ENCODE peak calls at places on chromosome 22, in seven cellular contexts. J, H, A, W, S, P and G are unnamed samples.

GRCh38 chr22:27651486-27651885 is 150.1 kb downstream of the MN1 start:
- DNase-seq in W (no peak), H (no peak), A (no peak), S (no peak), P (no peak), J (no peak), G (no peak)

GRCh38 chr22:28989035-28989464 is 72.6 kb downstream of the C22orf31 start:
- DNase-seq in W (peak), A (no peak), S (no peak), P (peak), J (no peak), H (no peak), G (no peak)

GRCh38 chr22:32203181-32204105 is 1.4 kb downstream of the RFPL2 start:
- DNase-seq in W (no peak), J (no peak), S (no peak), A (no peak), P (no peak), H (no peak), G (no peak)

GRCh38 chr22:32564170-32565001 is 89.8 kb downstream of the FBXO7 start:
- DNase-seq in P (peak), A (no peak), W (no peak), S (peak), J (no peak), H (no peak), G (no peak)

GRCh38 chr22:49878206-49878605 is 24.6 kb downstream of the ZBED4 start:
- DNase-seq in H (no peak), P (no peak), S (no peak), W (no peak), J (no peak), A (no peak), G (no peak)

GRCh38 chr22:47195676-47196492 is 433.4 kb downstream of the TBC1D22A start:
- DNase-seq in W (peak), S (no peak), J (peak), H (no peak), P (peak), A (no peak), G (no peak)

GRCh38 chr22:35777335-35777975 is 59.8 kb downstream of the APOL5 start:
- DNase-seq in J (no peak), H (peak), P (peak), W (no peak), S (peak), A (no peak), G (peak)

GRCh38 chr22:28207281-28208030 is 288.4 kb upstream of the PITPNB start:
- DNase-seq in S (no peak), P (peak), A (no peak), W (no peak), J (no peak), H (no peak), G (no peak)

GRCh38 chr22:29574762-29575450 is 6.0 kb downstream of the NIPSNAP1 start:
- DNase-seq in H (no peak), S (no peak), A (no peak), P (no peak), J (no peak), W (no peak), G (no peak)

GRCh38 chr22:42986115-42986514 is 28.8 kb downstream of the PACSIN2 start:
- DNase-seq in S (no peak), W (no peak), J (no peak), A (no peak), P (no peak), H (no peak), G (no peak)

GRCh38 chr22:42985541-42985925 is 29.4 kb downstream of the PACSIN2 start:
- DNase-seq in A (no peak), J (no peak), H (no peak), P (no peak), W (no peak), S (no peak), G (no peak)

GRCh38 chr22:42984814-42985540 is 30.0 kb downstream of the PACSIN2 start:
- DNase-seq in A (no peak), S (no peak), W (no peak), J (no peak), P (no peak), H (no peak), G (no peak)

GRCh38 chr22:42984397-42984796 is 30.6 kb downstream of the PACSIN2 start:
- DNase-seq in S (no peak), A (no peak), J (no peak), W (no peak), P (no peak), H (no peak), G (no peak)

DNA sequence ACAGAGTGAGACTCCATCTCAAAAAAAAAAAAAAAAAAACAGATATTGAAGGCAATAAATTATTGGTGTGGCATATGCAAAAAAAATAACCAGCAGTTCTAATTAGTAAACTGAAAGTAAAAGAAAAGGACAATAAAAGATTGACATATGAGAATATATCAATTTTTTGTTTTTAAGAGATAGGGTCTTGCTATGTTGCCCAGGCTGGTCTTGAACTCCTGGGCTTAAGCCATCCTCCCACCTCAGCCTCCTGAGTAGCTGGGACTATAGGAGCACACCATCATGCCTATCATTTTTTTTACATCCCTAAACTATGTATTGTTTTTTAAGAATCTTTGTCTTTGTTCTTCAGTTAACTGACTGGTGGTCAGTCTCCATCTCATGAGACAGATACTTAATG is 31.5 kb downstream of the PACSIN2 start:
- DNase-seq in W (no peak), J (no peak), S (no peak), A (no peak), H (no peak), P (no peak), G (no peak)
- H3K4me3 ChIP-seq in W (no peak), J (no peak), S (no peak), A (no peak), H (no peak), P (no peak), G (no peak)

GRCh38 chr22:45832959-45833580 is 143.9 kb downstream of the WNT7B start:
- DNase-seq in P (no peak), J (no peak), W (no peak), S (no peak), H (no peak), A (no peak), G (no peak)

GRCh38 chr22:45833613-45834012 is 143.3 kb downstream of the WNT7B start:
- DNase-seq in P (no peak), S (no peak), H (no peak), A (no peak), J (no peak), W (no peak), G (no peak)

GRCh38 chr22:45832180-45832579 is 144.8 kb downstream of the WNT7B start:
- DNase-seq in W (no peak), A (no peak), S (no peak), J (no peak), H (no peak), P (no peak), G (no peak)

GRCh38 chr22:45830531-45831245 is 146.3 kb downstream of the WNT7B start:
- DNase-seq in A (no peak), J (no peak), H (no peak), P (peak), S (peak), W (no peak), G (no peak)

GRCh38 chr22:45831394-45831793 is 145.6 kb downstream of the WNT7B start:
- DNase-seq in J (no peak), S (peak), H (no peak), P (peak), W (no peak), A (no peak), G (no peak)
- TF ChIP-seq CTCF in J (peak), S (peak), H (peak), P (peak), W (no peak), A (no peak), G (peak)

GRCh38 chr22:25453058-25453457 is 111.4 kb upstream of the GRK3 start:
- DNase-seq in P (no peak), A (no peak), W (no peak), H (no peak), J (no peak), S (no peak), G (no peak)

GRCh38 chr22:25452116-25452700 is 112.3 kb upstream of the GRK3 start:
- DNase-seq in H (no peak), S (no peak), A (no peak), W (no peak), J (no peak), P (peak), G (no peak)

GRCh38 chr22:25449781-25450317 is 114.6 kb upstream of the GRK3 start:
- DNase-seq in W (no peak), H (no peak), S (no peak), J (no peak), P (no peak), A (no peak), G (no peak)

GRCh38 chr22:25453557-25453956 is 110.9 kb upstream of the GRK3 start:
- DNase-seq in J (no peak), W (no peak), A (no peak), P (no peak), S (no peak), H (no peak), G (no peak)

GRCh38 chr22:25451480-25452114 is 112.9 kb upstream of the GRK3 start:
- DNase-seq in A (no peak), H (no peak), S (no peak), W (no peak), P (peak), J (no peak), G (no peak)
- H3K4me3 ChIP-seq in A (peak), H (no peak), S (no peak), W (no peak), P (no peak), J (no peak), G (no peak)

GRCh38 chr22:20774882-20775281 is 969 bp downstream of the SERPIND1 start:
- DNase-seq in A (no peak), P (no peak), H (no peak), W (no peak), S (no peak), J (no peak), G (no peak)

GRCh38 chr22:20773793-20774212 is at the start of gene SERPIND1:
- DNase-seq in J (no peak), P (no peak), W (no peak), H (no peak), A (no peak), S (no peak), G (no peak)

GRCh38 chr22:20776624-20777405 is 2.9 kb downstream of the SERPIND1 start:
- DNase-seq in W (no peak), J (no peak), A (no peak), H (no peak), S (no peak), P (no peak), G (no peak)

GRCh38 chr22:20775342-20775895 is 1.5 kb downstream of the SERPIND1 start:
- DNase-seq in P (no peak), W (no peak), J (no peak), S (no peak), A (no peak), H (no peak), G (no peak)

DNA sequence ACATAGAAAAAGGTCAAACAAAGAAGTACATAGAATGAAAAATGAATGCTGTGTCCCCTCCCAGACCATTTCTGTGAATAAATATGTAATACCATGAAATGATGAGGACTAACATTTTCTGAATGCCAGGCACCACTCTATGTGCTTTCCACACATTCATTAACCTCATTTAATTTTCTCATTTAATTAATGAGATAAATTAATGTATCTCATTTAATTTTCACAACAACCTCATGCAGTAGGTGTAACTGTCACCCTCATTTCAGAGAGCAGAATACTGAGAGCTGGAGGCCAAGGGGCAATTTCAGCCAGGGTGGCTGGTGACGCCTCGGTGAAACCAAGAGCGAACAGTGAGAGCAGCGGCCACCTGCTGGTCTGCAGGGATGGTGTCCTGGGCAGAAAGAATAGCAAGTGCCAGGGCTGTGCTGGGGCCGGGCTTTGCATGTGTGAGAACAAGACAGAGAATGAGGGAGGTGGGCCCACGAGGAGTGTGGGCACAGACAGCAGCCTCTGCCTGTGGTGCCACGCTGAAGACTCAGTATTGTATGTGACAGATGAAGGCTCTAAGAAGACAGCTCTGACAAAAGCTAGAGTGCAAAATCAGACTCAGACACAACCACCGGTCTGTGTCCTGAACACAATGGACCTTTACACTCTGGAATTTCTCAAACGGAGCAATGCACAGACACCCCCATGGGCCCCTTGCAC is 1.8 kb upstream of the SERPIND1 start:
- DNase-seq in H (no peak), S (no peak), A (no peak), W (no peak), P (no peak), J (no peak), G (no peak)
- TF ChIP-seq CTCF in H (peak), S (peak), A (no peak), W (no peak), P (no peak), J (no peak), G (no peak)

GRCh38 chr22:16818538-16818937 is 6.7 kb downstream of the XKR3 start:
- DNase-seq in W (no peak), J (no peak), S (no peak), P (no peak), A (no peak), H (no peak), G (no peak)

GRCh38 chr22:16815073-16815472 is 10.1 kb downstream of the XKR3 start:
- DNase-seq in S (no peak), J (no peak), A (no peak), H (no peak), W (no peak), P (no peak), G (no peak)

GRCh38 chr22:16824718-16825687 is at the start of gene XKR3:
- DNase-seq in J (no peak), P (no peak), S (no peak), H (no peak), W (no peak), A (no peak), G (no peak)

GRCh38 chr22:16819249-16819648 is 6.0 kb downstream of the XKR3 start:
- DNase-seq in H (no peak), J (no peak), S (no peak), A (no peak), P (no peak), W (no peak), G (no peak)
- H3K4me3 ChIP-seq in H (no peak), J (no peak), S (no peak), A (no peak), P (no peak), W (no peak), G (no peak)

DNA sequence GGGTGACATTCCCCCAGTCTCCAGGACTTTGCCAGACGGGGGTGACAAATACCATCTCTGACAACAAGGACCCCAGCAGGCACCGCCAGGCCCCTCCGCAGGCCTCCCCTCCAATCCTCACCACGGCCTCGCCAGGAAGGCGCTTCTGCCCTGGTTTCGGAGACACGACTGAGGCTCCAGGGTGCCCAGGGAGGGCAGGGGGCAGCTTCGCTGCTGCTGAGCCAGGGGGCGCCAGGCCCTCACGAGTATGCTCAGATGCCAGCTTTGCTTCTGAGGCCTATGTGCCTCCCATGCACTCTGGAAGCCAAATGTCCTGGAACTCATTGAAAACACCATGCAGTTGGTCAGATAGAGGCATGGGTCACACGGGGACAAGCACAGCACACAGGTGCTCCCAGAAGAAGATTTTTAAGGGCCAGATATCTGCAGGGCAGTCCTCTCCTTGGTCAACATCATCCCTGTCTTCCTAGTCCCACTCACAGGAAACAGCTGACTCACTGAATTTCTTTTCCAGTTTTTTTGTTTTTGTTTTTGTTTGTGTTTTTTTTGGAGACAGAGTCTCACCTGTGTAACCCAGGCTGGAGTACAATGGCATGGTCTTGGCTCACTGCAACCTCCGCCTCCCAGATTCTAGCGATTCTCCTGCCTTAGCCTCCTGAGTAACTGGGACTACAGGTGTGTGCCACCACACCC is 19.9 kb downstream of the BID start:
- DNase-seq in H (no peak), W (no peak), A (no peak), J (no peak), P (no peak), S (no peak), G (no peak)
- TF ChIP-seq CTCF in H (peak), W (peak), A (no peak), J (no peak), P (peak), S (peak), G (peak)